ENCODE peak calls at places on chromosomes 6 and 20, in ten cellular contexts. Y is naive thymus-derived CD8-positive, alpha-beta T cell; M is NCI-H1417; X is NCI-H524; L is kidney glomerular epithelial cell; Z is sigmoid colon; J is occipital lobe; I is activated T-helper 1 cell treated with anti-CD3 and anti-CD28 coated beads, Interleukin-2, amount 50 U/mL, for 16 hours; A is SW480; K is heart left ventricle. V is an unnamed sample.

GRCh38 chr6:36427781-36428345 is 14.8 kb downstream of the PXT1 start:
- DNase-seq in Y (no peak), M (no peak), X (no peak), L (no peak), Z (no peak), J (no peak), I (no peak), A (no peak), K (no peak), V (no peak)

GRCh38 chr20:20003088-20003954 is 13.8 kb upstream of the NAA20 start:
- DNase-seq in Y (peak), M (no peak), X (no peak), L (no peak), Z (peak), J (peak), I (no peak), A (no peak), K (peak), V (no peak)

GRCh38 chr6:125804264-125804663 is 13.5 kb downstream of the NCOA7 start:
- DNase-seq in Y (no peak), M (no peak), X (no peak), L (peak), Z (no peak), J (no peak), I (no peak), A (no peak), K (no peak), V (no peak)

GRCh38 chr6:169559001-169559441 is 142.8 kb downstream of the WDR27 start:
- DNase-seq in Y (no peak), M (no peak), X (no peak), L (no peak), Z (no peak), J (no peak), I (no peak), A (no peak), K (no peak), V (no peak)

GRCh38 chr6:165321555-165322145 is 12.2 kb upstream of the C6orf118 start:
- DNase-seq in Y (no peak), M (no peak), X (no peak), L (no peak), Z (no peak), J (no peak), I (no peak), A (no peak), K (no peak), V (no peak)

GRCh38 chr6:170232186-170233002 is 58.5 kb downstream of the DLL1 start:
- DNase-seq in Y (no peak), M (no peak), X (no peak), L (no peak), Z (no peak), J (no peak), I (no peak), A (no peak), K (no peak), V (no peak)

GRCh38 chr6:5125152-5126006 is 40.2 kb downstream of the PPP1R3G start:
- DNase-seq in Y (no peak), M (no peak), X (no peak), L (peak), Z (no peak), J (no peak), I (no peak), A (peak), K (no peak), V (no peak)

GRCh38 chr20:33858666-33859065 is 47.5 kb downstream of the CHMP4B start:
- DNase-seq in Y (no peak), M (no peak), X (no peak), L (no peak), Z (no peak), J (no peak), I (no peak), A (no peak), K (no peak), V (no peak)

GRCh38 chr6:18488526-18489270 is 101.5 kb downstream of the RNF144B start:
- DNase-seq in Y (no peak), M (no peak), X (no peak), L (peak), Z (no peak), J (no peak), I (no peak), A (no peak), K (no peak), V (no peak)

GRCh38 chr20:60528141-60528540 is 569.9 kb downstream of the CDH26 start:
- DNase-seq in Y (no peak), M (no peak), X (no peak), L (no peak), Z (no peak), J (no peak), I (no peak), A (no peak), K (no peak), V (no peak)

GRCh38 chr6:151914475-151914874 is 107.0 kb downstream of the ESR1 start:
- DNase-seq in Y (no peak), M (no peak), X (no peak), L (no peak), Z (no peak), J (no peak), I (no peak), A (peak), K (no peak), V (no peak)

GRCh38 chr20:20713244-20713765 is 861 bp upstream of the RALGAPA2 start:
- DNase-seq in Y (no peak), M (no peak), X (no peak), L (no peak), Z (no peak), J (no peak), I (no peak), A (no peak), K (peak), V (no peak)

GRCh38 chr6:95091823-95092436 is 485.4 kb upstream of the MANEA start:
- DNase-seq in Y (no peak), M (peak), X (peak), L (peak), Z (no peak), J (no peak), I (no peak), A (peak), K (no peak), V (no peak)

GRCh38 chr20:19783966-19784401 is 25.9 kb downstream of the RIN2 start:
- DNase-seq in Y (no peak), M (peak), X (no peak), L (peak), Z (peak), J (no peak), I (no peak), A (peak), K (peak), V (peak)

GRCh38 chr20:64136004-64136710 is 28.1 kb upstream of the MYT1 start:
- DNase-seq in Y (no peak), M (no peak), X (no peak), L (no peak), Z (peak), J (no peak), I (no peak), A (no peak), K (no peak), V (no peak)

GRCh38 chr6:2861071-2861821 is 19.6 kb upstream of the SERPINB1 start:
- DNase-seq in Y (peak), M (no peak), X (no peak), L (no peak), Z (no peak), J (no peak), I (no peak), A (no peak), K (no peak), V (no peak)

GRCh38 chr6:155436981-155437749 is 18.5 kb downstream of the NOX3 start:
- DNase-seq in Y (no peak), M (no peak), X (no peak), L (no peak), Z (no peak), J (no peak), I (no peak), A (no peak), K (no peak), V (no peak)

GRCh38 chr6:31660224-31660997 is at the start of gene C6orf47:
- DNase-seq in Y (peak), M (peak), X (peak), L (peak), Z (peak), J (peak), I (peak), A (peak), K (peak), V (peak)

GRCh38 chr20:5658897-5659296 is 91.3 kb upstream of the SHLD1 start:
- DNase-seq in Y (peak), M (peak), X (no peak), L (peak), Z (peak), J (peak), I (no peak), A (no peak), K (peak), V (peak)

GRCh38 chr6:100103936-100104335 is 109.9 kb upstream of the MCHR2 start:
- DNase-seq in Y (no peak), M (no peak), X (no peak), L (no peak), Z (no peak), J (no peak), I (no peak), A (no peak), K (no peak), V (no peak)

GRCh38 chr6:163128324-163128723 is 286.2 kb upstream of the QKI start:
- DNase-seq in Y (no peak), M (no peak), X (no peak), L (no peak), Z (no peak), J (no peak), I (no peak), A (no peak), K (no peak), V (no peak)

GRCh38 chr20:51533291-51534172 is 9.0 kb downstream of the NFATC2 start:
- DNase-seq in Y (no peak), M (no peak), X (no peak), L (no peak), Z (no peak), J (no peak), I (no peak), A (peak), K (no peak), V (no peak)

GRCh38 chr6:109807881-109808280 is 116.8 kb downstream of the FIG4 start:
- DNase-seq in Y (no peak), M (no peak), X (no peak), L (no peak), Z (no peak), J (no peak), I (no peak), A (no peak), K (no peak), V (no peak)

GRCh38 chr6:163828038-163828790 is 413.7 kb downstream of the QKI start:
- DNase-seq in Y (no peak), M (no peak), X (peak), L (no peak), Z (no peak), J (no peak), I (no peak), A (no peak), K (no peak), V (peak)

GRCh38 chr6:15662246-15663056 is at the start of gene DTNBP1:
- DNase-seq in Y (peak), M (peak), X (peak), L (peak), Z (peak), J (peak), I (peak), A (peak), K (peak), V (peak)

GRCh38 chr6:32973144-32973854 is 4.9 kb downstream of the BRD2 start:
- DNase-seq in Y (peak), M (peak), X (peak), L (peak), Z (peak), J (no peak), I (peak), A (no peak), K (no peak), V (peak)

GRCh38 chr6:167691566-167692312 is 135.0 kb upstream of the AFDN start:
- DNase-seq in Y (no peak), M (no peak), X (no peak), L (no peak), Z (peak), J (no peak), I (no peak), A (no peak), K (no peak), V (no peak)

GRCh38 chr6:138695193-138695592 is 78.4 kb upstream of the CCDC28A start:
- DNase-seq in Y (no peak), M (no peak), X (no peak), L (no peak), Z (no peak), J (no peak), I (no peak), A (no peak), K (no peak), V (no peak)

GRCh38 chr20:3119044-3119443 is 34.5 kb upstream of the AVP start:
- DNase-seq in Y (no peak), M (no peak), X (no peak), L (no peak), Z (no peak), J (no peak), I (no peak), A (no peak), K (no peak), V (no peak)

GRCh38 chr6:118544105-118544504 is 4.0 kb upstream of the PLN start:
- DNase-seq in Y (no peak), M (no peak), X (no peak), L (no peak), Z (no peak), J (no peak), I (no peak), A (no peak), K (no peak), V (no peak)

GRCh38 chr6:91562955-91563354 is 976.1 kb upstream of the MAP3K7 start:
- DNase-seq in Y (no peak), M (no peak), X (no peak), L (no peak), Z (no peak), J (no peak), I (no peak), A (no peak), K (no peak), V (no peak)

V was measured in left cardiac atrium.